ENCODE peak calls at places on chromosomes 13 and 19, in six cellular contexts. One of them, this sample, is unnamed.

GRCh38 chr13:51793570-51794273 is 10.2 kb downstream of the DHRS12 start:
- DNase-seq in activated naive CD4-positive, alpha-beta T cell: no peak
- DNase-seq in CD4-positive, CD25-positive, alpha-beta regulatory T cell: peak
- DNase-seq in heart left ventricle: no peak
- DNase-seq in stimulated activated CD8-positive, alpha-beta memory T cell treated with anti-CD3 and anti-CD28 coated beads, Interleukin-4, amount 100 ng/mL, for 1 hour: no peak
- DNase-seq in suprapubic skin: no peak
- DNase-seq in this sample: peak

GRCh38 chr19:55454787-55455243 is 6.6 kb downstream of the ISOC2 start:
- DNase-seq in activated naive CD4-positive, alpha-beta T cell: peak
- DNase-seq in CD4-positive, CD25-positive, alpha-beta regulatory T cell: peak
- DNase-seq in heart left ventricle: no peak
- DNase-seq in stimulated activated CD8-positive, alpha-beta memory T cell treated with anti-CD3 and anti-CD28 coated beads, Interleukin-4, amount 100 ng/mL, for 1 hour: no peak
- DNase-seq in suprapubic skin: no peak
- DNase-seq in this sample: no peak

GRCh38 chr13:102395939-102396338 is 5.9 kb downstream of the FGF14 start:
- DNase-seq in activated naive CD4-positive, alpha-beta T cell: no peak
- DNase-seq in CD4-positive, CD25-positive, alpha-beta regulatory T cell: no peak
- DNase-seq in heart left ventricle: no peak
- DNase-seq in stimulated activated CD8-positive, alpha-beta memory T cell treated with anti-CD3 and anti-CD28 coated beads, Interleukin-4, amount 100 ng/mL, for 1 hour: no peak
- DNase-seq in suprapubic skin: no peak
- DNase-seq in this sample: no peak

GRCh38 chr13:106432636-106433035 is 102.8 kb downstream of the EFNB2 start:
- DNase-seq in activated naive CD4-positive, alpha-beta T cell: no peak
- DNase-seq in CD4-positive, CD25-positive, alpha-beta regulatory T cell: no peak
- DNase-seq in heart left ventricle: no peak
- DNase-seq in stimulated activated CD8-positive, alpha-beta memory T cell treated with anti-CD3 and anti-CD28 coated beads, Interleukin-4, amount 100 ng/mL, for 1 hour: no peak
- DNase-seq in suprapubic skin: no peak
- DNase-seq in this sample: no peak

GRCh38 chr13:65292488-65292901 is 1937.6 kb downstream of the PCDH9 start:
- DNase-seq in activated naive CD4-positive, alpha-beta T cell: no peak
- DNase-seq in CD4-positive, CD25-positive, alpha-beta regulatory T cell: no peak
- DNase-seq in heart left ventricle: no peak
- DNase-seq in stimulated activated CD8-positive, alpha-beta memory T cell treated with anti-CD3 and anti-CD28 coated beads, Interleukin-4, amount 100 ng/mL, for 1 hour: no peak
- DNase-seq in suprapubic skin: no peak
- DNase-seq in this sample: no peak

GRCh38 chr13:110166598-110166997 is 140.4 kb downstream of the COL4A1 start:
- DNase-seq in activated naive CD4-positive, alpha-beta T cell: no peak
- DNase-seq in CD4-positive, CD25-positive, alpha-beta regulatory T cell: no peak
- DNase-seq in heart left ventricle: no peak
- DNase-seq in stimulated activated CD8-positive, alpha-beta memory T cell treated with anti-CD3 and anti-CD28 coated beads, Interleukin-4, amount 100 ng/mL, for 1 hour: no peak
- DNase-seq in suprapubic skin: no peak
- DNase-seq in this sample: no peak

GRCh38 chr19:1749373-1750342 is 3.6 kb upstream of the ONECUT3 start:
- DNase-seq in activated naive CD4-positive, alpha-beta T cell: no peak
- DNase-seq in CD4-positive, CD25-positive, alpha-beta regulatory T cell: no peak
- DNase-seq in heart left ventricle: no peak
- DNase-seq in stimulated activated CD8-positive, alpha-beta memory T cell treated with anti-CD3 and anti-CD28 coated beads, Interleukin-4, amount 100 ng/mL, for 1 hour: no peak
- DNase-seq in suprapubic skin: no peak
- DNase-seq in this sample: no peak

GRCh38 chr19:30686252-30686762 is 314.1 kb downstream of the ZNF536 start:
- DNase-seq in activated naive CD4-positive, alpha-beta T cell: no peak
- DNase-seq in CD4-positive, CD25-positive, alpha-beta regulatory T cell: no peak
- DNase-seq in heart left ventricle: no peak
- DNase-seq in stimulated activated CD8-positive, alpha-beta memory T cell treated with anti-CD3 and anti-CD28 coated beads, Interleukin-4, amount 100 ng/mL, for 1 hour: no peak
- DNase-seq in suprapubic skin: peak
- DNase-seq in this sample: no peak

GRCh38 chr19:31132753-31133110 is 216.5 kb downstream of the TSHZ3 start:
- DNase-seq in activated naive CD4-positive, alpha-beta T cell: no peak
- DNase-seq in CD4-positive, CD25-positive, alpha-beta regulatory T cell: no peak
- DNase-seq in heart left ventricle: no peak
- DNase-seq in stimulated activated CD8-positive, alpha-beta memory T cell treated with anti-CD3 and anti-CD28 coated beads, Interleukin-4, amount 100 ng/mL, for 1 hour: no peak
- DNase-seq in suprapubic skin: no peak
- DNase-seq in this sample: no peak

GRCh38 chr13:40271931-40272775 is 394.3 kb downstream of the FOXO1 start:
- DNase-seq in activated naive CD4-positive, alpha-beta T cell: no peak
- DNase-seq in CD4-positive, CD25-positive, alpha-beta regulatory T cell: peak
- DNase-seq in heart left ventricle: no peak
- DNase-seq in stimulated activated CD8-positive, alpha-beta memory T cell treated with anti-CD3 and anti-CD28 coated beads, Interleukin-4, amount 100 ng/mL, for 1 hour: no peak
- DNase-seq in suprapubic skin: peak
- DNase-seq in this sample: peak

GRCh38 chr19:10335149-10336053 is 2.1 kb upstream of the RAVER1 start:
- DNase-seq in activated naive CD4-positive, alpha-beta T cell: no peak
- DNase-seq in CD4-positive, CD25-positive, alpha-beta regulatory T cell: no peak
- DNase-seq in heart left ventricle: no peak
- DNase-seq in stimulated activated CD8-positive, alpha-beta memory T cell treated with anti-CD3 and anti-CD28 coated beads, Interleukin-4, amount 100 ng/mL, for 1 hour: no peak
- DNase-seq in suprapubic skin: no peak
- DNase-seq in this sample: no peak

GRCh38 chr13:47903836-47904235 is 97.2 kb downstream of the SUCLA2 start:
- DNase-seq in activated naive CD4-positive, alpha-beta T cell: no peak
- DNase-seq in CD4-positive, CD25-positive, alpha-beta regulatory T cell: peak
- DNase-seq in heart left ventricle: no peak
- DNase-seq in stimulated activated CD8-positive, alpha-beta memory T cell treated with anti-CD3 and anti-CD28 coated beads, Interleukin-4, amount 100 ng/mL, for 1 hour: no peak
- DNase-seq in suprapubic skin: no peak
- DNase-seq in this sample: no peak

GRCh38 chr19:51740356-51740755 is 11.3 kb downstream of the FPR1 start:
- DNase-seq in activated naive CD4-positive, alpha-beta T cell: no peak
- DNase-seq in CD4-positive, CD25-positive, alpha-beta regulatory T cell: no peak
- DNase-seq in heart left ventricle: no peak
- DNase-seq in stimulated activated CD8-positive, alpha-beta memory T cell treated with anti-CD3 and anti-CD28 coated beads, Interleukin-4, amount 100 ng/mL, for 1 hour: no peak
- DNase-seq in suprapubic skin: no peak
- DNase-seq in this sample: no peak

GRCh38 chr19:37564624-37565369 is 29.8 kb downstream of the ZNF571 start:
- DNase-seq in activated naive CD4-positive, alpha-beta T cell: no peak
- DNase-seq in CD4-positive, CD25-positive, alpha-beta regulatory T cell: no peak
- DNase-seq in heart left ventricle: no peak
- DNase-seq in stimulated activated CD8-positive, alpha-beta memory T cell treated with anti-CD3 and anti-CD28 coated beads, Interleukin-4, amount 100 ng/mL, for 1 hour: no peak
- DNase-seq in suprapubic skin: no peak
- DNase-seq in this sample: no peak

GRCh38 chr13:46149272-46150133 is 32.5 kb downstream of the LCP1 start:
- DNase-seq in activated naive CD4-positive, alpha-beta T cell: no peak
- DNase-seq in CD4-positive, CD25-positive, alpha-beta regulatory T cell: no peak
- DNase-seq in heart left ventricle: no peak
- DNase-seq in stimulated activated CD8-positive, alpha-beta memory T cell treated with anti-CD3 and anti-CD28 coated beads, Interleukin-4, amount 100 ng/mL, for 1 hour: no peak
- DNase-seq in suprapubic skin: no peak
- DNase-seq in this sample: no peak

GRCh38 chr19:4704317-4704673 is 19.3 kb downstream of the DPP9 start:
- DNase-seq in activated naive CD4-positive, alpha-beta T cell: no peak
- DNase-seq in CD4-positive, CD25-positive, alpha-beta regulatory T cell: no peak
- DNase-seq in heart left ventricle: no peak
- DNase-seq in stimulated activated CD8-positive, alpha-beta memory T cell treated with anti-CD3 and anti-CD28 coated beads, Interleukin-4, amount 100 ng/mL, for 1 hour: no peak
- DNase-seq in suprapubic skin: no peak
- DNase-seq in this sample: no peak

GRCh38 chr13:75399168-75399878 is 82.6 kb downstream of the TBC1D4 start:
- DNase-seq in activated naive CD4-positive, alpha-beta T cell: no peak
- DNase-seq in CD4-positive, CD25-positive, alpha-beta regulatory T cell: no peak
- DNase-seq in heart left ventricle: no peak
- DNase-seq in stimulated activated CD8-positive, alpha-beta memory T cell treated with anti-CD3 and anti-CD28 coated beads, Interleukin-4, amount 100 ng/mL, for 1 hour: no peak
- DNase-seq in suprapubic skin: no peak
- DNase-seq in this sample: no peak

GRCh38 chr13:21218351-21219043 is 42.0 kb downstream of the MRPL57 start:
- DNase-seq in activated naive CD4-positive, alpha-beta T cell: no peak
- DNase-seq in CD4-positive, CD25-positive, alpha-beta regulatory T cell: peak
- DNase-seq in heart left ventricle: no peak
- DNase-seq in stimulated activated CD8-positive, alpha-beta memory T cell treated with anti-CD3 and anti-CD28 coated beads, Interleukin-4, amount 100 ng/mL, for 1 hour: no peak
- DNase-seq in suprapubic skin: no peak
- DNase-seq in this sample: no peak

GRCh38 chr13:27973956-27974662 is 5.0 kb upstream of the CDX2 start:
- DNase-seq in activated naive CD4-positive, alpha-beta T cell: no peak
- DNase-seq in CD4-positive, CD25-positive, alpha-beta regulatory T cell: no peak
- DNase-seq in heart left ventricle: no peak
- DNase-seq in stimulated activated CD8-positive, alpha-beta memory T cell treated with anti-CD3 and anti-CD28 coated beads, Interleukin-4, amount 100 ng/mL, for 1 hour: no peak
- DNase-seq in suprapubic skin: peak
- DNase-seq in this sample: no peak

GRCh38 chr13:46586766-46587509 is 34.0 kb downstream of the LRCH1 start:
- DNase-seq in activated naive CD4-positive, alpha-beta T cell: no peak
- DNase-seq in CD4-positive, CD25-positive, alpha-beta regulatory T cell: no peak
- DNase-seq in heart left ventricle: no peak
- DNase-seq in stimulated activated CD8-positive, alpha-beta memory T cell treated with anti-CD3 and anti-CD28 coated beads, Interleukin-4, amount 100 ng/mL, for 1 hour: no peak
- DNase-seq in suprapubic skin: no peak
- DNase-seq in this sample: no peak

GRCh38 chr19:10713317-10713716 is 4.6 kb upstream of the DNM2 start:
- DNase-seq in activated naive CD4-positive, alpha-beta T cell: no peak
- DNase-seq in CD4-positive, CD25-positive, alpha-beta regulatory T cell: peak
- DNase-seq in heart left ventricle: no peak
- DNase-seq in stimulated activated CD8-positive, alpha-beta memory T cell treated with anti-CD3 and anti-CD28 coated beads, Interleukin-4, amount 100 ng/mL, for 1 hour: no peak
- DNase-seq in suprapubic skin: no peak
- DNase-seq in this sample: no peak

GRCh38 chr13:33453911-33454310 is 168.4 kb upstream of the STARD13 start:
- DNase-seq in activated naive CD4-positive, alpha-beta T cell: no peak
- DNase-seq in CD4-positive, CD25-positive, alpha-beta regulatory T cell: no peak
- DNase-seq in heart left ventricle: no peak
- DNase-seq in stimulated activated CD8-positive, alpha-beta memory T cell treated with anti-CD3 and anti-CD28 coated beads, Interleukin-4, amount 100 ng/mL, for 1 hour: no peak
- DNase-seq in suprapubic skin: no peak
- DNase-seq in this sample: no peak